ENCODE peak calls at places on chromosomes 3 and 15, in eight cellular contexts. One of them, this sample, is unnamed.

GRCh38 chr3:179398574-179399249 is 51.2 kb downstream of the MFN1 start:
- DNase-seq in effector CD4-positive, alpha-beta T cell: no peak
- DNase-seq in NCI-H774: no peak
- DNase-seq in kidney tubule cell: no peak
- DNase-seq in HL-60: no peak
- DNase-seq in mucosa of gallbladder: no peak
- DNase-seq in ELR: peak
- DNase-seq in CD8-positive, alpha-beta memory T cell: no peak
- DNase-seq in this sample: no peak

GRCh38 chr15:45354711-45355110 is 23.6 kb downstream of the GATM start:
- DNase-seq in effector CD4-positive, alpha-beta T cell: no peak
- DNase-seq in NCI-H774: no peak
- DNase-seq in kidney tubule cell: no peak
- DNase-seq in HL-60: no peak
- DNase-seq in mucosa of gallbladder: no peak
- DNase-seq in ELR: no peak
- DNase-seq in CD8-positive, alpha-beta memory T cell: no peak
- DNase-seq in this sample: no peak

GRCh38 chr3:168123211-168124173 is 27.8 kb upstream of the GOLIM4 start:
- DNase-seq in effector CD4-positive, alpha-beta T cell: no peak
- DNase-seq in NCI-H774: no peak
- DNase-seq in kidney tubule cell: no peak
- DNase-seq in HL-60: no peak
- DNase-seq in mucosa of gallbladder: no peak
- DNase-seq in ELR: no peak
- DNase-seq in CD8-positive, alpha-beta memory T cell: no peak
- DNase-seq in this sample: no peak

GRCh38 chr3:152471814-152472605 is 203.3 kb downstream of the MBNL1 start:
- DNase-seq in effector CD4-positive, alpha-beta T cell: peak
- DNase-seq in NCI-H774: peak
- DNase-seq in kidney tubule cell: peak
- DNase-seq in HL-60: peak
- DNase-seq in mucosa of gallbladder: peak
- DNase-seq in ELR: peak
- DNase-seq in CD8-positive, alpha-beta memory T cell: peak
- DNase-seq in this sample: peak

GRCh38 chr3:172152869-172153268 is 113.5 kb downstream of the FNDC3B start:
- DNase-seq in effector CD4-positive, alpha-beta T cell: no peak
- DNase-seq in NCI-H774: no peak
- DNase-seq in kidney tubule cell: peak
- DNase-seq in HL-60: no peak
- DNase-seq in mucosa of gallbladder: no peak
- DNase-seq in ELR: peak
- DNase-seq in CD8-positive, alpha-beta memory T cell: no peak
- DNase-seq in this sample: no peak

GRCh38 chr3:78820497-78820896 is 947.3 kb downstream of the ROBO1 start:
- DNase-seq in effector CD4-positive, alpha-beta T cell: no peak
- DNase-seq in NCI-H774: no peak
- DNase-seq in kidney tubule cell: no peak
- DNase-seq in HL-60: no peak
- DNase-seq in mucosa of gallbladder: no peak
- DNase-seq in ELR: no peak
- DNase-seq in CD8-positive, alpha-beta memory T cell: no peak
- DNase-seq in this sample: no peak

GRCh38 chr15:30922469-30923311 is 19.0 kb downstream of the FAN1 start:
- DNase-seq in effector CD4-positive, alpha-beta T cell: no peak
- DNase-seq in NCI-H774: no peak
- DNase-seq in kidney tubule cell: peak
- DNase-seq in HL-60: no peak
- DNase-seq in mucosa of gallbladder: no peak
- DNase-seq in ELR: peak
- DNase-seq in CD8-positive, alpha-beta memory T cell: no peak
- DNase-seq in this sample: no peak

GRCh38 chr3:79414821-79415220 is 353.0 kb downstream of the ROBO1 start:
- DNase-seq in effector CD4-positive, alpha-beta T cell: no peak
- DNase-seq in NCI-H774: no peak
- DNase-seq in kidney tubule cell: no peak
- DNase-seq in HL-60: no peak
- DNase-seq in mucosa of gallbladder: peak
- DNase-seq in ELR: peak
- DNase-seq in CD8-positive, alpha-beta memory T cell: no peak
- DNase-seq in this sample: peak

GRCh38 chr3:69063636-69064035 is 11.5 kb upstream of the TMF1 start:
- DNase-seq in effector CD4-positive, alpha-beta T cell: no peak
- DNase-seq in NCI-H774: no peak
- DNase-seq in kidney tubule cell: no peak
- DNase-seq in HL-60: no peak
- DNase-seq in mucosa of gallbladder: no peak
- DNase-seq in ELR: no peak
- DNase-seq in CD8-positive, alpha-beta memory T cell: no peak
- DNase-seq in this sample: no peak

GRCh38 chr15:39016706-39017105 is 452.1 kb upstream of the RASGRP1 start:
- DNase-seq in effector CD4-positive, alpha-beta T cell: no peak
- DNase-seq in NCI-H774: no peak
- DNase-seq in kidney tubule cell: peak
- DNase-seq in HL-60: no peak
- DNase-seq in mucosa of gallbladder: no peak
- DNase-seq in ELR: no peak
- DNase-seq in CD8-positive, alpha-beta memory T cell: no peak
- DNase-seq in this sample: no peak

GRCh38 chr15:40233727-40234577 is 4.9 kb upstream of the PAK6 start:
- DNase-seq in effector CD4-positive, alpha-beta T cell: no peak
- DNase-seq in NCI-H774: no peak
- DNase-seq in kidney tubule cell: no peak
- DNase-seq in HL-60: no peak
- DNase-seq in mucosa of gallbladder: no peak
- DNase-seq in ELR: no peak
- DNase-seq in CD8-positive, alpha-beta memory T cell: no peak
- DNase-seq in this sample: no peak

GRCh38 chr15:85976986-85977385 is 102.7 kb upstream of the AGBL1 start:
- DNase-seq in effector CD4-positive, alpha-beta T cell: no peak
- DNase-seq in NCI-H774: no peak
- DNase-seq in kidney tubule cell: no peak
- DNase-seq in HL-60: no peak
- DNase-seq in mucosa of gallbladder: no peak
- DNase-seq in ELR: peak
- DNase-seq in CD8-positive, alpha-beta memory T cell: no peak
- DNase-seq in this sample: no peak

GRCh38 chr3:129626744-129627349 is 20.4 kb upstream of the PLXND1 start:
- DNase-seq in effector CD4-positive, alpha-beta T cell: peak
- DNase-seq in NCI-H774: peak
- DNase-seq in kidney tubule cell: peak
- DNase-seq in HL-60: peak
- DNase-seq in mucosa of gallbladder: peak
- DNase-seq in ELR: peak
- DNase-seq in CD8-positive, alpha-beta memory T cell: peak
- DNase-seq in this sample: peak

GRCh38 chr3:122294365-122294764 is 30.7 kb upstream of the CSTA start:
- DNase-seq in effector CD4-positive, alpha-beta T cell: no peak
- DNase-seq in NCI-H774: no peak
- DNase-seq in kidney tubule cell: no peak
- DNase-seq in HL-60: no peak
- DNase-seq in mucosa of gallbladder: no peak
- DNase-seq in ELR: no peak
- DNase-seq in CD8-positive, alpha-beta memory T cell: no peak
- DNase-seq in this sample: no peak

GRCh38 chr3:129398803-129399144 is 29.7 kb downstream of the EFCAB12 start:
- DNase-seq in effector CD4-positive, alpha-beta T cell: no peak
- DNase-seq in NCI-H774: no peak
- DNase-seq in kidney tubule cell: peak
- DNase-seq in HL-60: peak
- DNase-seq in mucosa of gallbladder: no peak
- DNase-seq in ELR: peak
- DNase-seq in CD8-positive, alpha-beta memory T cell: no peak
- DNase-seq in this sample: no peak

GRCh38 chr15:88747626-88748025 is 55.6 kb upstream of the ACAN start:
- DNase-seq in effector CD4-positive, alpha-beta T cell: no peak
- DNase-seq in NCI-H774: no peak
- DNase-seq in kidney tubule cell: no peak
- DNase-seq in HL-60: no peak
- DNase-seq in mucosa of gallbladder: no peak
- DNase-seq in ELR: no peak
- DNase-seq in CD8-positive, alpha-beta memory T cell: no peak
- DNase-seq in this sample: no peak

GRCh38 chr3:58521002-58521670 is 15.9 kb downstream of the ACOX2 start:
- DNase-seq in effector CD4-positive, alpha-beta T cell: no peak
- DNase-seq in NCI-H774: peak
- DNase-seq in kidney tubule cell: no peak
- DNase-seq in HL-60: no peak
- DNase-seq in mucosa of gallbladder: no peak
- DNase-seq in ELR: no peak
- DNase-seq in CD8-positive, alpha-beta memory T cell: no peak
- DNase-seq in this sample: no peak

GRCh38 chr3:52520716-52521487 is 12.8 kb downstream of the NT5DC2 start:
- DNase-seq in effector CD4-positive, alpha-beta T cell: no peak
- DNase-seq in NCI-H774: no peak
- DNase-seq in kidney tubule cell: no peak
- DNase-seq in HL-60: no peak
- DNase-seq in mucosa of gallbladder: no peak
- DNase-seq in ELR: no peak
- DNase-seq in CD8-positive, alpha-beta memory T cell: no peak
- DNase-seq in this sample: no peak

GRCh38 chr3:15326673-15327072 is 5.7 kb downstream of the SH3BP5 start:
- DNase-seq in effector CD4-positive, alpha-beta T cell: no peak
- DNase-seq in NCI-H774: no peak
- DNase-seq in kidney tubule cell: no peak
- DNase-seq in HL-60: no peak
- DNase-seq in mucosa of gallbladder: no peak
- DNase-seq in ELR: no peak
- DNase-seq in CD8-positive, alpha-beta memory T cell: no peak
- DNase-seq in this sample: no peak

GRCh38 chr3:157098823-157099185 is 61.1 kb downstream of the CCNL1 start:
- DNase-seq in effector CD4-positive, alpha-beta T cell: no peak
- DNase-seq in NCI-H774: no peak
- DNase-seq in kidney tubule cell: no peak
- DNase-seq in HL-60: no peak
- DNase-seq in mucosa of gallbladder: no peak
- DNase-seq in ELR: peak
- DNase-seq in CD8-positive, alpha-beta memory T cell: no peak
- DNase-seq in this sample: no peak

GRCh38 chr15:95307115-95307514 is 1023.4 kb upstream of the NR2F2 start:
- DNase-seq in effector CD4-positive, alpha-beta T cell: no peak
- DNase-seq in NCI-H774: no peak
- DNase-seq in kidney tubule cell: no peak
- DNase-seq in HL-60: no peak
- DNase-seq in mucosa of gallbladder: no peak
- DNase-seq in ELR: no peak
- DNase-seq in CD8-positive, alpha-beta memory T cell: no peak
- DNase-seq in this sample: no peak

GRCh38 chr15:64131547-64131946 is 20.0 kb upstream of the SNX22 start:
- DNase-seq in effector CD4-positive, alpha-beta T cell: no peak
- DNase-seq in NCI-H774: no peak
- DNase-seq in kidney tubule cell: no peak
- DNase-seq in HL-60: no peak
- DNase-seq in mucosa of gallbladder: no peak
- DNase-seq in ELR: no peak
- DNase-seq in CD8-positive, alpha-beta memory T cell: no peak
- DNase-seq in this sample: no peak

GRCh38 chr15:61467823-61468222 is 238.7 kb upstream of the RORA start:
- DNase-seq in effector CD4-positive, alpha-beta T cell: no peak
- DNase-seq in NCI-H774: no peak
- DNase-seq in kidney tubule cell: no peak
- DNase-seq in HL-60: no peak
- DNase-seq in mucosa of gallbladder: no peak
- DNase-seq in ELR: no peak
- DNase-seq in CD8-positive, alpha-beta memory T cell: no peak
- DNase-seq in this sample: no peak

This sample was measured in lower leg skin.